ENCODE peak calls at places on chromosomes 5 and 9, in five cellular contexts. One of them, this sample, is unnamed.

GRCh38 chr5:158590936-158591863 is 508.5 kb downstream of the EBF1 start:
- DNase-seq in tibial nerve: peak; percentile 33
- DNase-seq in psoas muscle: no peak
- DNase-seq in CD4-positive, alpha-beta memory T cell: no peak
- DNase-seq in PC-3: peak; percentile 12
- DNase-seq in this sample: no peak

GRCh38 chr5:66653380-66653779 is 57.2 kb downstream of the MAST4 start:
- DNase-seq in tibial nerve: no peak
- DNase-seq in psoas muscle: no peak
- DNase-seq in CD4-positive, alpha-beta memory T cell: no peak
- DNase-seq in PC-3: peak; percentile 3
- DNase-seq in this sample: no peak

GRCh38 chr5:161863259-161863658 is 15.3 kb downstream of the GABRA1 start:
- DNase-seq in tibial nerve: no peak
- DNase-seq in psoas muscle: no peak
- DNase-seq in CD4-positive, alpha-beta memory T cell: no peak
- DNase-seq in PC-3: no peak
- DNase-seq in this sample: no peak

GRCh38 chr5:141656396-141656795 is 5.2 kb upstream of the FCHSD1 start:
- DNase-seq in tibial nerve: no peak
- DNase-seq in psoas muscle: no peak
- DNase-seq in CD4-positive, alpha-beta memory T cell: no peak
- DNase-seq in PC-3: no peak
- DNase-seq in this sample: no peak

GRCh38 chr5:64869419-64869818 is 100.7 kb downstream of the CWC27 start:
- DNase-seq in tibial nerve: no peak
- DNase-seq in psoas muscle: no peak
- DNase-seq in CD4-positive, alpha-beta memory T cell: no peak
- DNase-seq in PC-3: peak; percentile 58
- DNase-seq in this sample: no peak

GRCh38 chr5:123785160-123786001 is 273.4 kb downstream of the CSNK1G3 start:
- DNase-seq in tibial nerve: no peak
- DNase-seq in psoas muscle: no peak
- DNase-seq in CD4-positive, alpha-beta memory T cell: no peak
- DNase-seq in PC-3: peak; percentile 66
- DNase-seq in this sample: no peak

GRCh38 chr5:170503970-170504525 is at the start of gene KCNIP1:
- DNase-seq in tibial nerve: no peak
- DNase-seq in psoas muscle: no peak
- DNase-seq in CD4-positive, alpha-beta memory T cell: no peak
- DNase-seq in PC-3: no peak
- DNase-seq in this sample: no peak

GRCh38 chr9:96476591-96476990 is 26.6 kb downstream of the HABP4 start:
- DNase-seq in tibial nerve: no peak
- DNase-seq in psoas muscle: no peak
- DNase-seq in CD4-positive, alpha-beta memory T cell: no peak
- DNase-seq in PC-3: peak; percentile 75
- DNase-seq in this sample: no peak

GRCh38 chr5:154285661-154286408 is 95.3 kb downstream of the GALNT10 start:
- DNase-seq in tibial nerve: no peak
- DNase-seq in psoas muscle: no peak
- DNase-seq in CD4-positive, alpha-beta memory T cell: no peak
- DNase-seq in PC-3: peak; percentile 78
- DNase-seq in this sample: no peak

GRCh38 chr5:36270175-36270574 is 28.4 kb upstream of the NADK2 start:
- DNase-seq in tibial nerve: no peak
- DNase-seq in psoas muscle: no peak
- DNase-seq in CD4-positive, alpha-beta memory T cell: no peak
- DNase-seq in PC-3: no peak
- DNase-seq in this sample: no peak

GRCh38 chr5:113034182-113034773 is 57.7 kb downstream of the DCP2 start:
- DNase-seq in tibial nerve: no peak
- DNase-seq in psoas muscle: no peak
- DNase-seq in CD4-positive, alpha-beta memory T cell: no peak
- DNase-seq in PC-3: peak; percentile 24
- DNase-seq in this sample: no peak

GRCh38 chr9:102106446-102106845 is 368.0 kb upstream of the GRIN3A start:
- DNase-seq in tibial nerve: no peak
- DNase-seq in psoas muscle: no peak
- DNase-seq in CD4-positive, alpha-beta memory T cell: no peak
- DNase-seq in PC-3: no peak
- DNase-seq in this sample: no peak

GRCh38 chr9:137030931-137031527 is 859 bp downstream of the FUT7 start:
- DNase-seq in tibial nerve: no peak
- DNase-seq in psoas muscle: no peak
- DNase-seq in CD4-positive, alpha-beta memory T cell: no peak
- DNase-seq in PC-3: no peak
- DNase-seq in this sample: no peak

GRCh38 chr5:116990010-116990409 is 415.4 kb upstream of the SEMA6A start:
- DNase-seq in tibial nerve: no peak
- DNase-seq in psoas muscle: no peak
- DNase-seq in CD4-positive, alpha-beta memory T cell: no peak
- DNase-seq in PC-3: no peak
- DNase-seq in this sample: no peak

GRCh38 chr9:89497181-89497963 is 541 bp downstream of the SEMA4D start:
- DNase-seq in tibial nerve: no peak
- DNase-seq in psoas muscle: peak; percentile 40
- DNase-seq in CD4-positive, alpha-beta memory T cell: peak; percentile 69
- DNase-seq in PC-3: no peak
- DNase-seq in this sample: peak; percentile 58

GRCh38 chr5:98705841-98706240 is 67.6 kb upstream of the RGMB start:
- DNase-seq in tibial nerve: no peak
- DNase-seq in psoas muscle: no peak
- DNase-seq in CD4-positive, alpha-beta memory T cell: no peak
- DNase-seq in PC-3: peak; percentile 42
- DNase-seq in this sample: no peak

GRCh38 chr9:2193565-2193964 is 178.4 kb downstream of the SMARCA2 start:
- DNase-seq in tibial nerve: no peak
- DNase-seq in psoas muscle: no peak
- DNase-seq in CD4-positive, alpha-beta memory T cell: no peak
- DNase-seq in PC-3: no peak
- DNase-seq in this sample: no peak

GRCh38 chr9:126621919-126622735 is 8.4 kb downstream of the LMX1B start:
- DNase-seq in tibial nerve: no peak
- DNase-seq in psoas muscle: no peak
- DNase-seq in CD4-positive, alpha-beta memory T cell: no peak
- DNase-seq in PC-3: no peak
- DNase-seq in this sample: no peak

GRCh38 chr5:65803699-65804426 is 81.9 kb downstream of the NLN start:
- DNase-seq in tibial nerve: no peak
- DNase-seq in psoas muscle: no peak
- DNase-seq in CD4-positive, alpha-beta memory T cell: no peak
- DNase-seq in PC-3: no peak
- DNase-seq in this sample: no peak

GRCh38 chr9:88388203-88388885 is at the start of gene SPIN1:
- DNase-seq in tibial nerve: peak; percentile 44
- DNase-seq in psoas muscle: peak; percentile 79
- DNase-seq in CD4-positive, alpha-beta memory T cell: peak; percentile 67
- DNase-seq in PC-3: peak; percentile 76
- DNase-seq in this sample: peak; percentile 89

GRCh38 chr5:141816598-141817399 is 61.4 kb downstream of the PCDH1 start:
- DNase-seq in tibial nerve: no peak
- DNase-seq in psoas muscle: no peak
- DNase-seq in CD4-positive, alpha-beta memory T cell: no peak
- DNase-seq in PC-3: no peak
- DNase-seq in this sample: no peak

GRCh38 chr5:16574789-16575785 is 41.7 kb downstream of the RETREG1 start:
- DNase-seq in tibial nerve: peak; percentile 40
- DNase-seq in psoas muscle: peak; percentile 69
- DNase-seq in CD4-positive, alpha-beta memory T cell: no peak
- DNase-seq in PC-3: peak; percentile 95
- DNase-seq in this sample: no peak

GRCh38 chr5:73459366-73459765 is 10.8 kb upstream of the FOXD1 start:
- DNase-seq in tibial nerve: no peak
- DNase-seq in psoas muscle: no peak
- DNase-seq in CD4-positive, alpha-beta memory T cell: no peak
- DNase-seq in PC-3: no peak
- DNase-seq in this sample: no peak

GRCh38 chr9:17509698-17510097 is 69.2 kb upstream of the SH3GL2 start:
- DNase-seq in tibial nerve: no peak
- DNase-seq in psoas muscle: no peak
- DNase-seq in CD4-positive, alpha-beta memory T cell: no peak
- DNase-seq in PC-3: no peak
- DNase-seq in this sample: no peak

GRCh38 chr5:980941-981340 is 27.7 kb upstream of the NKD2 start:
- DNase-seq in tibial nerve: no peak
- DNase-seq in psoas muscle: no peak
- DNase-seq in CD4-positive, alpha-beta memory T cell: no peak
- DNase-seq in PC-3: no peak
- DNase-seq in this sample: no peak

GRCh38 chr9:116075191-116075590 is 78.4 kb upstream of the PAPPA start:
- DNase-seq in tibial nerve: no peak
- DNase-seq in psoas muscle: no peak
- DNase-seq in CD4-positive, alpha-beta memory T cell: no peak
- DNase-seq in PC-3: peak; percentile 37
- DNase-seq in this sample: no peak

GRCh38 chr9:116072046-116072445 is 81.5 kb upstream of the PAPPA start:
- DNase-seq in tibial nerve: no peak
- DNase-seq in psoas muscle: no peak
- DNase-seq in CD4-positive, alpha-beta memory T cell: no peak
- DNase-seq in PC-3: no peak
- DNase-seq in this sample: no peak

GRCh38 chr9:116078640-116079039 is 75.0 kb upstream of the PAPPA start:
- DNase-seq in tibial nerve: no peak
- DNase-seq in psoas muscle: no peak
- DNase-seq in CD4-positive, alpha-beta memory T cell: no peak
- DNase-seq in PC-3: no peak
- DNase-seq in this sample: no peak

GRCh38 chr9:116073826-116074225 is 79.8 kb upstream of the PAPPA start:
- DNase-seq in tibial nerve: no peak
- DNase-seq in psoas muscle: no peak
- DNase-seq in CD4-positive, alpha-beta memory T cell: no peak
- DNase-seq in PC-3: peak; percentile 64
- DNase-seq in this sample: no peak

DNA sequence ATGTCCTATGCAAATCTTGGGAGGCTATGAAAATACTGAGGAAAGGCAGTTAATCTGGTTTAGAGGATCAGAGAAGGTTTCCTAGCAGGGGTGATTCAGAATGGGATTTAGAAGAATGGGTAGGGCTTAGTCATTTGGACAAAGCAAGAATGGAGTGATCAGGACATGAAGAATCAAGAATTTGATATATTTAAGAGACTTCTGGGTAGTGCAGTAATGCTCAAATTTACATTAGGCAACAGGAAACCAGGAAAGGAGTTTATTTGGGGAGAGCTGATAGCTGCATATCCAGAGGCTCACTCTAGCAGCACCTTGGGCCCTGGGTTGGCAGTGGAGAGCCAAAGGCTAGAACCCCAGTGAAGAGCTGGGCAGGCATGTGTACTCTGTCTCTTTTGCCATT is 78.9 kb upstream of the PAPPA start:
- DNase-seq in tibial nerve: no peak
- DNase-seq in psoas muscle: no peak
- DNase-seq in CD4-positive, alpha-beta memory T cell: no peak
- DNase-seq in PC-3: peak; percentile 56
- DNase-seq in this sample: no peak
- H3K4me1 ChIP-seq in tibial nerve: no peaks in the 10 kb centered on the region
- H3K4me1 ChIP-seq in psoas muscle: no peaks in the 10 kb centered on the region
- H3K4me1 ChIP-seq in CD4-positive, alpha-beta memory T cell: no peaks in the 10 kb centered on the region
- H3K4me1 ChIP-seq in PC-3: peaks cover 20% of the 10 kb centered on the region
- H3K4me1 ChIP-seq in this sample: no peaks in the 10 kb centered on the region

GRCh38 chr9:134139081-134139480 is 3.2 kb downstream of the WDR5 start:
- DNase-seq in tibial nerve: no peak
- DNase-seq in psoas muscle: no peak
- DNase-seq in CD4-positive, alpha-beta memory T cell: no peak
- DNase-seq in PC-3: no peak
- DNase-seq in this sample: no peak
- H3K36me3 ChIP-seq in tibial nerve: peaks cover 17% of the 10 kb centered on the region
- H3K36me3 ChIP-seq in psoas muscle: peaks cover 3% of the 10 kb centered on the region
- H3K36me3 ChIP-seq in CD4-positive, alpha-beta memory T cell: peaks cover 24% of the 10 kb centered on the region
- H3K36me3 ChIP-seq in PC-3: peaks cover 9% of the 10 kb centered on the region
- H3K36me3 ChIP-seq in this sample: peaks cover 18% of the 10 kb centered on the region

GRCh38 chr9:37942616-37943328 is 38.8 kb upstream of the SLC25A51 start:
- DNase-seq in tibial nerve: no peak
- DNase-seq in psoas muscle: no peak
- DNase-seq in CD4-positive, alpha-beta memory T cell: no peak
- DNase-seq in PC-3: peak; percentile 39
- DNase-seq in this sample: no peak

GRCh38 chr9:37943329-37944265 is 39.7 kb upstream of the SLC25A51 start:
- DNase-seq in tibial nerve: no peak
- DNase-seq in psoas muscle: peak; percentile 37
- DNase-seq in CD4-positive, alpha-beta memory T cell: no peak
- DNase-seq in PC-3: peak; percentile 84
- DNase-seq in this sample: no peak

GRCh38 chr9:37938121-37938906 is 34.4 kb upstream of the SLC25A51 start:
- DNase-seq in tibial nerve: no peak
- DNase-seq in psoas muscle: no peak
- DNase-seq in CD4-positive, alpha-beta memory T cell: no peak
- DNase-seq in PC-3: peak; percentile 80
- DNase-seq in this sample: no peak

GRCh38 chr9:37939575-37940095 is 35.7 kb upstream of the SLC25A51 start:
- DNase-seq in tibial nerve: no peak
- DNase-seq in psoas muscle: no peak
- DNase-seq in CD4-positive, alpha-beta memory T cell: no peak
- DNase-seq in PC-3: no peak
- DNase-seq in this sample: no peak

DNA sequence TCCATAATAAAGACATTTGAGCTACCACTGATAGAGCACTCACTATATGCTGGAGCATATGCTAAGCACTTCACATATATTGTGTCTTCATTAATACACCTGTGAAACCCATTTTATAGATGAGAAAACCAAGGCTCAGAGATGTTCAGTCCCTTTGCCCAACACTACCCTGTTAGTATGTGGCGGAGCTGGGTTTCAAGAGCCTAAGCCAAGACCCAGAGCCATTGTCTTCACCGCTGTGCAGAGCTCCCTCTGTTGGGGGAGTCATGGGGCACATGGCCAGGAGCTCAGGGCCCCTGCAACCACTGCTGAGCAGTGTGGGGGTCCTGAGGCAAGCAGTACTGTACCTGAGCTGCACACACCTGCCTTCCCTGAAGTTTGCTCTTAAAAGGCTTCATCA is 37.3 kb upstream of the SLC25A51 start:
- DNase-seq in tibial nerve: no peak
- DNase-seq in psoas muscle: no peak
- DNase-seq in CD4-positive, alpha-beta memory T cell: no peak
- DNase-seq in PC-3: no peak
- DNase-seq in this sample: no peak
- H3K4me1 ChIP-seq in tibial nerve: peaks cover 12% of the 10 kb centered on the region
- H3K4me1 ChIP-seq in psoas muscle: peaks cover 16% of the 10 kb centered on the region
- H3K4me1 ChIP-seq in CD4-positive, alpha-beta memory T cell: no peaks in the 10 kb centered on the region
- H3K4me1 ChIP-seq in PC-3: peaks cover 66% of the 10 kb centered on the region
- H3K4me1 ChIP-seq in this sample: no peaks in the 10 kb centered on the region

GRCh38 chr5:140253985-140254384 is 48.9 kb downstream of the PFDN1 start:
- DNase-seq in tibial nerve: no peak
- DNase-seq in psoas muscle: no peak
- DNase-seq in CD4-positive, alpha-beta memory T cell: no peak
- DNase-seq in PC-3: peak; percentile 73
- DNase-seq in this sample: no peak
- H3K36me3 ChIP-seq in tibial nerve: no peaks in the 10 kb centered on the region
- H3K36me3 ChIP-seq in psoas muscle: no peaks in the 10 kb centered on the region
- H3K36me3 ChIP-seq in CD4-positive, alpha-beta memory T cell: no peaks in the 10 kb centered on the region
- H3K36me3 ChIP-seq in PC-3: peaks cover 9% of the 10 kb centered on the region
- H3K36me3 ChIP-seq in this sample: no peaks in the 10 kb centered on the region

This sample was measured in CD8-positive, alpha-beta memory T cell.